ENCODE peak calls at places on chromosomes 6 and 20, in eight cellular contexts. One of them, this sample, is unnamed.

GRCh38 chr6:137107767-137108105 is 63.0 kb upstream of the IL20RA start:
- DNase-seq in A549: no peak
- DNase-seq in uterus: no peak
- DNase-seq in GM12891: no peak
- DNase-seq in heart left ventricle: no peak
- DNase-seq in adrenal gland: no peak
- DNase-seq in prostate gland: no peak
- DNase-seq in IMR-90: no peak
- DNase-seq in this sample: no peak

GRCh38 chr20:39941235-39941634 is 747.8 kb downstream of the MAFB start:
- DNase-seq in A549: no peak
- DNase-seq in uterus: no peak
- DNase-seq in GM12891: no peak
- DNase-seq in heart left ventricle: no peak
- DNase-seq in adrenal gland: no peak
- DNase-seq in prostate gland: no peak
- DNase-seq in IMR-90: no peak
- DNase-seq in this sample: no peak

GRCh38 chr20:41392871-41393704 is 26.5 kb upstream of the EMILIN3 start:
- DNase-seq in A549: no peak
- DNase-seq in uterus: peak
- DNase-seq in GM12891: no peak
- DNase-seq in heart left ventricle: peak
- DNase-seq in adrenal gland: peak
- DNase-seq in prostate gland: no peak
- DNase-seq in IMR-90: no peak
- DNase-seq in this sample: no peak

GRCh38 chr6:69084746-69085335 is 449.8 kb downstream of the ADGRB3 start:
- DNase-seq in A549: peak
- DNase-seq in uterus: no peak
- DNase-seq in GM12891: no peak
- DNase-seq in heart left ventricle: no peak
- DNase-seq in adrenal gland: no peak
- DNase-seq in prostate gland: no peak
- DNase-seq in IMR-90: no peak
- DNase-seq in this sample: no peak

GRCh38 chr20:25372584-25373336 is 17.9 kb downstream of the ABHD12 start:
- DNase-seq in A549: peak
- DNase-seq in uterus: no peak
- DNase-seq in GM12891: no peak
- DNase-seq in heart left ventricle: no peak
- DNase-seq in adrenal gland: no peak
- DNase-seq in prostate gland: no peak
- DNase-seq in IMR-90: peak
- DNase-seq in this sample: peak

GRCh38 chr6:139372326-139373153 is 1.9 kb downstream of the CITED2 start:
- DNase-seq in A549: no peak
- DNase-seq in uterus: no peak
- DNase-seq in GM12891: no peak
- DNase-seq in heart left ventricle: no peak
- DNase-seq in adrenal gland: no peak
- DNase-seq in prostate gland: no peak
- DNase-seq in IMR-90: peak
- DNase-seq in this sample: no peak

GRCh38 chr6:87881342-87881895 is 166.2 kb upstream of the SPACA1 start:
- DNase-seq in A549: no peak
- DNase-seq in uterus: no peak
- DNase-seq in GM12891: no peak
- DNase-seq in heart left ventricle: no peak
- DNase-seq in adrenal gland: no peak
- DNase-seq in prostate gland: no peak
- DNase-seq in IMR-90: no peak
- DNase-seq in this sample: no peak

GRCh38 chr6:82381278-82381677 is 17.7 kb downstream of the TPBG start:
- DNase-seq in A549: no peak
- DNase-seq in uterus: no peak
- DNase-seq in GM12891: no peak
- DNase-seq in heart left ventricle: no peak
- DNase-seq in adrenal gland: no peak
- DNase-seq in prostate gland: no peak
- DNase-seq in IMR-90: no peak
- DNase-seq in this sample: no peak

GRCh38 chr6:5151955-5152401 is 66.8 kb downstream of the PPP1R3G start:
- DNase-seq in A549: peak
- DNase-seq in uterus: no peak
- DNase-seq in GM12891: no peak
- DNase-seq in heart left ventricle: no peak
- DNase-seq in adrenal gland: no peak
- DNase-seq in prostate gland: no peak
- DNase-seq in IMR-90: peak
- DNase-seq in this sample: peak

GRCh38 chr20:34293589-34293988 is 9.6 kb downstream of the AHCY start:
- DNase-seq in A549: no peak
- DNase-seq in uterus: no peak
- DNase-seq in GM12891: no peak
- DNase-seq in heart left ventricle: no peak
- DNase-seq in adrenal gland: no peak
- DNase-seq in prostate gland: no peak
- DNase-seq in IMR-90: no peak
- DNase-seq in this sample: no peak

GRCh38 chr6:3956054-3956453 is 106.9 kb downstream of the FAM50B start:
- DNase-seq in A549: no peak
- DNase-seq in uterus: no peak
- DNase-seq in GM12891: no peak
- DNase-seq in heart left ventricle: no peak
- DNase-seq in adrenal gland: no peak
- DNase-seq in prostate gland: no peak
- DNase-seq in IMR-90: no peak
- DNase-seq in this sample: no peak

GRCh38 chr6:144315226-144315980 is 30.3 kb downstream of the UTRN start:
- DNase-seq in A549: no peak
- DNase-seq in uterus: no peak
- DNase-seq in GM12891: no peak
- DNase-seq in heart left ventricle: peak
- DNase-seq in adrenal gland: peak
- DNase-seq in prostate gland: no peak
- DNase-seq in IMR-90: no peak
- DNase-seq in this sample: no peak

GRCh38 chr20:1509237-1509636 is 18.0 kb upstream of the SIRPB2 start:
- DNase-seq in A549: peak
- DNase-seq in uterus: no peak
- DNase-seq in GM12891: no peak
- DNase-seq in heart left ventricle: no peak
- DNase-seq in adrenal gland: no peak
- DNase-seq in prostate gland: no peak
- DNase-seq in IMR-90: peak
- DNase-seq in this sample: peak

GRCh38 chr20:44576297-44576696 is 6.1 kb upstream of the PKIG start:
- DNase-seq in A549: peak
- DNase-seq in uterus: no peak
- DNase-seq in GM12891: no peak
- DNase-seq in heart left ventricle: peak
- DNase-seq in adrenal gland: no peak
- DNase-seq in prostate gland: no peak
- DNase-seq in IMR-90: peak
- DNase-seq in this sample: no peak

GRCh38 chr6:20137288-20137687 is 75.0 kb downstream of the MBOAT1 start:
- DNase-seq in A549: no peak
- DNase-seq in uterus: no peak
- DNase-seq in GM12891: no peak
- DNase-seq in heart left ventricle: no peak
- DNase-seq in adrenal gland: no peak
- DNase-seq in prostate gland: no peak
- DNase-seq in IMR-90: no peak
- DNase-seq in this sample: no peak

GRCh38 chr6:88472731-88473130 is 306.6 kb upstream of the CNR1 start:
- DNase-seq in A549: no peak
- DNase-seq in uterus: no peak
- DNase-seq in GM12891: no peak
- DNase-seq in heart left ventricle: no peak
- DNase-seq in adrenal gland: no peak
- DNase-seq in prostate gland: no peak
- DNase-seq in IMR-90: no peak
- DNase-seq in this sample: no peak

GRCh38 chr6:57226221-57226620 is 4.1 kb upstream of the RAB23 start:
- DNase-seq in A549: no peak
- DNase-seq in uterus: no peak
- DNase-seq in GM12891: no peak
- DNase-seq in heart left ventricle: no peak
- DNase-seq in adrenal gland: no peak
- DNase-seq in prostate gland: no peak
- DNase-seq in IMR-90: no peak
- DNase-seq in this sample: no peak

GRCh38 chr6:9623985-9624384 is 790.9 kb downstream of the TFAP2A start:
- DNase-seq in A549: no peak
- DNase-seq in uterus: no peak
- DNase-seq in GM12891: no peak
- DNase-seq in heart left ventricle: no peak
- DNase-seq in adrenal gland: no peak
- DNase-seq in prostate gland: no peak
- DNase-seq in IMR-90: peak
- DNase-seq in this sample: no peak

GRCh38 chr20:11917663-11918062 is at the start of gene BTBD3:
- DNase-seq in A549: no peak
- DNase-seq in uterus: peak
- DNase-seq in GM12891: no peak
- DNase-seq in heart left ventricle: peak
- DNase-seq in adrenal gland: peak
- DNase-seq in prostate gland: peak
- DNase-seq in IMR-90: peak
- DNase-seq in this sample: no peak

GRCh38 chr6:150717419-150717818 is 117.7 kb downstream of the PLEKHG1 start:
- DNase-seq in A549: peak
- DNase-seq in uterus: no peak
- DNase-seq in GM12891: no peak
- DNase-seq in heart left ventricle: no peak
- DNase-seq in adrenal gland: no peak
- DNase-seq in prostate gland: no peak
- DNase-seq in IMR-90: no peak
- DNase-seq in this sample: no peak

GRCh38 chr20:11553603-11554002 is 364.1 kb upstream of the BTBD3 start:
- DNase-seq in A549: peak
- DNase-seq in uterus: no peak
- DNase-seq in GM12891: no peak
- DNase-seq in heart left ventricle: no peak
- DNase-seq in adrenal gland: no peak
- DNase-seq in prostate gland: no peak
- DNase-seq in IMR-90: peak
- DNase-seq in this sample: no peak

DNA sequence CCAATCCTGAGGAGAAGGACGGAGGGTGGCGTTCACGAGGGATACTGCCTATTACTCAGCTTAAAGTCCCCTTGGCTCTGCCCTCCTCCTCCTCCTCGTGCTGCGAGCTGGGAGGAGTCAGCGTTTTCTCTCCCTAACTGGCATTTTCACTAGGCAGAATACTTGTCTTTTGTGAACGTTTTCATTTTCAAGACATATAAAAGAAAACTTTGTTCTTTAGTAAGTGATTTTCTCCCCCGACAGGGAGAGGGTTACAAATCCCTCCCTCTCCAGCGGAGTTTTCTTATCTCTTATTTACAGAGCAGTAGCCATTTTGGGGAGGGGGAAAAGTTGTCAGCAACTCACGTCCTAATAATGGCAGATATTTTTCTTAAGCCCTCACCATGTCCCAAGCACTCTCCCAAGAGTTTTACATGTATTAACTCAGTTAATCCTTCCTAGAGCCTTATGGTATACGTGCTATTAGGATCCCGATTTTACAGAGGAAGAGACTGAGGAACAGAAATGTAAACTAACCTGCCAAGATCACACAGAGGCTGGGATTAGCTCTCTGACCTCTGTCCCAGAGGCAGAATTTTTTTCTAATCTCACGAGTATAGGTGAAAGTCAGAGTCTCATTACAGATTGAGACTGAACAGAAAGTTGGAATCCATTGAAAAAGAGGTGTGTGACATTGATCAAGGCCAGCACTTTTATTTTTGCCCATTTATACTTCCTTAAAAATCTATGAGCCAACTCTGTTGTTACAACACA is 30.0 kb upstream of the ZNF217 start:
- DNase-seq in A549: peak
- DNase-seq in uterus: peak
- DNase-seq in GM12891: no peak
- DNase-seq in heart left ventricle: peak
- DNase-seq in adrenal gland: peak
- DNase-seq in prostate gland: peak
- DNase-seq in IMR-90: peak
- DNase-seq in this sample: peak
- TF ChIP-seq POLR2A in A549: no peak
- TF ChIP-seq POLR2A in uterus: peak
- TF ChIP-seq POLR2A in GM12891: peak
- TF ChIP-seq POLR2A in heart left ventricle: peak
- TF ChIP-seq POLR2A in adrenal gland: peak
- TF ChIP-seq POLR2A in prostate gland: no peak
- TF ChIP-seq POLR2A in IMR-90: peak
- TF ChIP-seq POLR2A in this sample: peak

DNA sequence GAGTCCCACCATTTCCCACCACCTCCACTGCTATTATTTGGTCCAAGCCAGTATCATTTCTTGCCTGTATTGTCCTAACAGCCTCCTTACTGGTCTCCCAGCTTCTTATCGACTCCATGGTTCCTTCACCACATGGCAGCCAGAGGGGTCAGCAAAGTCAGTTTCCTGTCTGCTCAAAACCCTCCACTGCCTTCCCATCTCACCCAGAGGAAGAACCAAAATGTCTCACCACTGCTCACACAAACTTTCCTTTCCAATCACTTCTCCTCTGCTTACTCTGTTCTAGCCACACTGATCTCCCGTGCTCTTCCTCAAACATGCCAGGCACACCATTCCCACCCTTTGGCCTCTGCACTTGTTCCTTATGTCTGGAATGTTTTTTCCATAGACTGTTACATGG is 39.7 kb downstream of the BCL2L1 start:
- DNase-seq in A549: no peak
- DNase-seq in uterus: no peak
- DNase-seq in GM12891: no peak
- DNase-seq in heart left ventricle: no peak
- DNase-seq in adrenal gland: no peak
- DNase-seq in prostate gland: no peak
- DNase-seq in IMR-90: no peak
- DNase-seq in this sample: no peak
- TF ChIP-seq POLR2A in A549: no peak
- TF ChIP-seq POLR2A in uterus: no peak
- TF ChIP-seq POLR2A in GM12891: no peak
- TF ChIP-seq POLR2A in heart left ventricle: no peak
- TF ChIP-seq POLR2A in adrenal gland: no peak
- TF ChIP-seq POLR2A in prostate gland: no peak
- TF ChIP-seq POLR2A in IMR-90: no peak
- TF ChIP-seq POLR2A in this sample: no peak

GRCh38 chr6:36210157-36210556 is 13.6 kb downstream of the BRPF3 start:
- DNase-seq in A549: no peak
- DNase-seq in uterus: no peak
- DNase-seq in GM12891: no peak
- DNase-seq in heart left ventricle: no peak
- DNase-seq in adrenal gland: no peak
- DNase-seq in prostate gland: no peak
- DNase-seq in IMR-90: no peak
- DNase-seq in this sample: no peak
- TF ChIP-seq POLR2A in A549: no peak
- TF ChIP-seq POLR2A in uterus: no peak
- TF ChIP-seq POLR2A in GM12891: no peak
- TF ChIP-seq POLR2A in heart left ventricle: no peak
- TF ChIP-seq POLR2A in adrenal gland: no peak
- TF ChIP-seq POLR2A in prostate gland: no peak
- TF ChIP-seq POLR2A in IMR-90: no peak
- TF ChIP-seq POLR2A in this sample: no peak

GRCh38 chr6:75315978-75316377 is 31.4 kb upstream of the TMEM30A start:
- DNase-seq in A549: no peak
- DNase-seq in uterus: no peak
- DNase-seq in GM12891: no peak
- DNase-seq in heart left ventricle: no peak
- DNase-seq in adrenal gland: no peak
- DNase-seq in prostate gland: no peak
- DNase-seq in IMR-90: no peak
- DNase-seq in this sample: no peak
- TF ChIP-seq POLR2A in A549: no peak
- TF ChIP-seq POLR2A in uterus: no peak
- TF ChIP-seq POLR2A in GM12891: no peak
- TF ChIP-seq POLR2A in heart left ventricle: no peak
- TF ChIP-seq POLR2A in adrenal gland: no peak
- TF ChIP-seq POLR2A in prostate gland: no peak
- TF ChIP-seq POLR2A in IMR-90: no peak
- TF ChIP-seq POLR2A in this sample: no peak

This sample was measured in H54.